ENCODE peak calls at places on chromosomes 3 and 15, in seven cellular contexts. H is tibial artery, K is IMR-90, O is AG04450, W is uterus, B is fibroblast of lung, P is neural progenitor cell. S is an unnamed sample.

GRCh38 chr3:197397812-197398211 is 99.4 kb upstream of the DLG1 start:
- DNase-seq in H (no peak), K (no peak), O (no peak), W (no peak), B (no peak), P (no peak), S (no peak)

GRCh38 chr3:43316783-43317460 is 30.6 kb downstream of the SNRK start:
- DNase-seq in H (no peak), K (no peak), O (peak), W (no peak), B (no peak), P (peak), S (no peak)

GRCh38 chr3:36911990-36912804 is 32.7 kb downstream of the TRANK1 start:
- DNase-seq in H (no peak), K (peak), O (peak), W (no peak), B (peak), P (no peak), S (peak)

GRCh38 chr3:1269808-1270207 is 177.0 kb downstream of the CNTN6 start:
- DNase-seq in H (no peak), K (no peak), O (no peak), W (no peak), B (no peak), P (no peak), S (no peak)

GRCh38 chr3:169661567-169662214 is 1.8 kb downstream of the MECOM start:
- DNase-seq in H (peak), K (peak), O (no peak), W (no peak), B (peak), P (peak), S (peak)

GRCh38 chr3:22089284-22089683 is 338.3 kb upstream of the ZNF385D start:
- DNase-seq in H (no peak), K (peak), O (no peak), W (no peak), B (peak), P (peak), S (peak)

GRCh38 chr3:121552379-121552778 is 6.6 kb upstream of the POLQ start:
- DNase-seq in H (no peak), K (no peak), O (no peak), W (no peak), B (peak), P (no peak), S (no peak)

GRCh38 chr3:142501004-142501926 is 53.4 kb upstream of the XRN1 start:
- DNase-seq in H (no peak), K (peak), O (peak), W (no peak), B (peak), P (no peak), S (peak)

GRCh38 chr3:81760215-81760614 is 1.2 kb downstream of the GBE1 start:
- DNase-seq in H (no peak), K (no peak), O (no peak), W (no peak), B (no peak), P (no peak), S (no peak)

GRCh38 chr3:177561769-177562360 is 364.6 kb upstream of the TBL1XR1 start:
- DNase-seq in H (no peak), K (no peak), O (no peak), W (no peak), B (no peak), P (no peak), S (no peak)

GRCh38 chr3:152127058-152127457 is 141.7 kb upstream of the MBNL1 start:
- DNase-seq in H (no peak), K (no peak), O (no peak), W (no peak), B (no peak), P (no peak), S (no peak)

GRCh38 chr3:192833177-192833890 is 84.3 kb downstream of the MB21D2 start:
- DNase-seq in H (no peak), K (peak), O (no peak), W (no peak), B (peak), P (no peak), S (peak)

GRCh38 chr3:66712210-66712609 is 211.4 kb upstream of the LRIG1 start:
- DNase-seq in H (no peak), K (no peak), O (no peak), W (no peak), B (no peak), P (no peak), S (no peak)

GRCh38 chr3:139664958-139665357 is 12.8 kb downstream of the NMNAT3 start:
- DNase-seq in H (no peak), K (no peak), O (no peak), W (no peak), B (no peak), P (no peak), S (no peak)

GRCh38 chr15:99986297-99987118 is 253.3 kb upstream of the LYSMD4 start:
- DNase-seq in H (no peak), K (no peak), O (no peak), W (no peak), B (peak), P (no peak), S (no peak)

GRCh38 chr3:11495948-11496557 is 147.7 kb downstream of the VGLL4 start:
- DNase-seq in H (no peak), K (no peak), O (no peak), W (no peak), B (no peak), P (peak), S (no peak)

GRCh38 chr3:121431717-121432517 is 113.9 kb downstream of the POLQ start:
- DNase-seq in H (no peak), K (peak), O (peak), W (no peak), B (peak), P (no peak), S (peak)

GRCh38 chr3:17798000-17798399 is 55.6 kb upstream of the TBC1D5 start:
- DNase-seq in H (no peak), K (no peak), O (no peak), W (no peak), B (no peak), P (no peak), S (no peak)

DNA sequence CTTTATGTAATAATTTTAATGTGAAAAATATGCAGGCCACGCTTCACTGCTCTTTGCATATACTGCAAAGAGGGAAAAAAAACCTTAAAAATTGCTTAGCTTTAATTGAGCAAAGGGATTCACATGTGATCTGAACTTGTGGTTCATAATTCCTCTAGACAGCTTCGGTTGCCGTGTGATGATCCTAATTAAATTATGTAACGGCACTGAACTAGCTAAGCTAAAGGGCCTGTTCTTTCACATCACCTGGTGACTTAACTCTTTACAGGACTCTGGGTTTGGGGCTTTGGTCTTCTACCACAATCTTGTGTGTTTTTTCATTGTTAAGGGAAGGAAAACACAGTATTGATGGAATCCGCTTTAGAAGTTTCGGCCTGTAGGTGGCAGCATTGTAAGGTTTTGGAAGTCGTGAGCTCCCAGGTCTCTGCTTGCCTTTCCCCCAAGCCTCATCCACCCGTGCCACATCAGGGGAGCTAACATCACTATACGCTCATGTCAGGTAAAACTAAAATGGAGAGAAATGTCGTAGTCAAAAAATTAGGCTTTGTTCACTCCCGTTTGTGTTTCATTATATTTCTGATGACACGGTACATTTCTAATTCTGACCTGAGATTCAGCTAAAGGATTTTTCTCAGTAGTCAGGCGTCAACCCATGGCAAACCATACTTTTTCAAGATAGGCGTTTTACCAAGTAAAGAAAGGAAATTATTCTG is 205.6 kb upstream of the DPH6 start:
- DNase-seq in H (peak), K (peak), O (peak), W (peak), B (peak), P (peak), S (peak)
- TF ChIP-seq CTCF in H (peak), K (peak), O (peak), W (peak), B (peak), P (peak), S (peak)

GRCh38 chr3:124372784-124373183 is 357.5 kb upstream of the UMPS start:
- DNase-seq in H (no peak), K (no peak), O (no peak), W (no peak), B (no peak), P (peak), S (no peak)
- H3K27ac ChIP-seq in H (no peak), K (no peak), O (no peak), W (no peak), B (no peak), P (no peak), S (no peak)

GRCh38 chr3:25661694-25662455 is 2.8 kb downstream of the TOP2B start:
- DNase-seq in H (no peak), K (peak), O (no peak), W (no peak), B (no peak), P (no peak), S (no peak)
- H3K4me3 ChIP-seq in H (peak), K (peak), O (peak), W (no peak), B (peak), P (peak), S (no peak)

GRCh38 chr3:41447701-41448100 is 248.4 kb downstream of the CTNNB1 start:
- DNase-seq in H (no peak), K (no peak), O (no peak), W (no peak), B (no peak), P (no peak), S (no peak)

GRCh38 chr3:41448396-41448795 is 249.1 kb downstream of the CTNNB1 start:
- DNase-seq in H (no peak), K (no peak), O (no peak), W (no peak), B (no peak), P (no peak), S (no peak)

GRCh38 chr3:41450416-41451231 is 251.3 kb downstream of the CTNNB1 start:
- DNase-seq in H (no peak), K (no peak), O (no peak), W (no peak), B (peak), P (peak), S (no peak)
- TF ChIP-seq CTCF in H (no peak), K (no peak), O (no peak), W (no peak), B (no peak), P (peak), S (peak)

GRCh38 chr3:158540066-158540465 is 30.9 kb upstream of the MLF1 start:
- DNase-seq in H (no peak), K (no peak), O (no peak), W (no peak), B (no peak), P (no peak), S (no peak)
- H3K27ac ChIP-seq in H (no peak), K (no peak), O (no peak), W (no peak), B (no peak), P (no peak), S (no peak)

GRCh38 chr3:69746119-69746518 is 6.9 kb downstream of the MITF start:
- DNase-seq in H (no peak), K (peak), O (peak), W (no peak), B (peak), P (no peak), S (no peak)
- H3K4me3 ChIP-seq in H (peak), K (no peak), O (no peak), W (no peak), B (no peak), P (no peak), S (no peak)

DNA sequence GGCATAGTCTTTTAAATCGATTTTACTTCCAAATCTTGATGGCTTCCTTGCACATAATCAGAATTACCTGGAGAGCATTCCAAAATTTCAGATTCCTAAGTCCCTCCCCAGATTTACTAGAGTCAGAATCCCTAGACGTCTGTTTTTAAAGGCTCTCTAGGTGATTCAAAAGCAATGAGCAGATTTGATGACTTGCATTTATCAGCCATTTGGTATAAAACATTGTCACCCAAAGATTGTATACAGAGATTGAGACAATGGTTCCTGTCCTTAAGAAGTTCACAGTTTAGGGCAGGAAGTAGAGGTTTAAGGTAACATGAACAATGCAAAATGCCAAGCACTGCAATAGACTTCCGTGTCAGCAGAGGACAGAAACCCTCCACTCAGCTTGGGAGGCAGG is 2.6 kb upstream of the PYGO1 start:
- DNase-seq in H (no peak), K (no peak), O (no peak), W (no peak), B (no peak), P (no peak), S (no peak)
- TF ChIP-seq CTCF in H (no peak), K (no peak), O (no peak), W (no peak), B (no peak), P (no peak), S (no peak)

S was measured in brain microvascular endothelial cell.